ENCODE peak calls at places on chromosomes 12 and 14, in five cellular contexts. H, Z, R, F and Y are unnamed samples.

GRCh38 chr12:8948711-8949524 is 527 bp downstream of the M6PR start:
- DNase-seq in R (no peak), Z (peak), H (no peak), F (no peak), Y (no peak)

GRCh38 chr14:66216763-66217162 is 269.4 kb upstream of the CCDC196 start:
- DNase-seq in Z (no peak), F (no peak), R (no peak), H (no peak), Y (no peak)

GRCh38 chr12:53212931-53213330 is 5.9 kb upstream of the ITGB7 start:
- DNase-seq in H (no peak), Z (no peak), F (no peak), R (no peak), Y (no peak)

GRCh38 chr14:102917469-102918211 is 4.8 kb upstream of the AMN start:
- DNase-seq in Z (peak), F (peak), H (peak), R (no peak), Y (peak)

GRCh38 chr12:27244680-27245005 is 557 bp downstream of the STK38L start:
- DNase-seq in Z (no peak), R (no peak), H (no peak), F (no peak), Y (no peak)

GRCh38 chr12:109268896-109269295 is 40.2 kb downstream of the FOXN4 start:
- DNase-seq in R (no peak), H (no peak), F (no peak), Z (no peak), Y (no peak)

GRCh38 chr12:106321139-106321850 is 18.8 kb downstream of the TCP11L2 start:
- DNase-seq in F (no peak), Z (no peak), H (peak), R (no peak), Y (no peak)

GRCh38 chr14:105774001-105774400 is 247.6 kb downstream of the TMEM121 start:
- DNase-seq in F (no peak), H (no peak), R (no peak), Z (no peak), Y (no peak)

GRCh38 chr12:19972325-19973288 is 395.7 kb upstream of the PDE3A start:
- DNase-seq in H (no peak), Z (peak), R (no peak), F (no peak), Y (no peak)

GRCh38 chr12:19970826-19971225 is 397.5 kb upstream of the PDE3A start:
- DNase-seq in H (no peak), Z (peak), F (no peak), R (no peak), Y (no peak)

GRCh38 chr12:19971881-19972280 is 396.5 kb upstream of the PDE3A start:
- DNase-seq in R (no peak), F (no peak), H (no peak), Z (no peak), Y (no peak)

GRCh38 chr12:19970116-19970515 is 398.2 kb upstream of the PDE3A start:
- DNase-seq in H (no peak), R (no peak), F (no peak), Z (peak), Y (no peak)

DNA sequence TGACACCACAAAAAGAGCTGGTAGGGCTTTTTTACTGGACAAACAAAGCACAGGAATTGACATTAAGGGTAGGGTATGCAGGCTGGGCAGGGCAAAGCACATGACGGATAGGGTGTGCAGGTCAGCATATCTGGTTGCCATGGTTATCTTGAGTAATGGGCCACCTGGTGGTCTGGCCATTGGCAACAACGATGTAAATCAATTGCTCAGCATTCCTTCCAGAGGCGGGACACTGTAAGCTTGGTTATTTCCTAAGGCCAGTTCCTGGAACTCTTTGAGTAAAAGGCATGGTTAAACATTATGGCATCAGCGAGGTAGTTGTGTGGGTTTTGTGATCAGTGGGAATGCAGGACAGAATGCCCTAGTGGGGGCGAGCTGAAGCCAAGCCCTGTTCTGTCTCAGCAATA is 396.9 kb upstream of the PDE3A start:
- DNase-seq in F (peak), R (no peak), H (no peak), Z (peak), Y (no peak)
- TF ChIP-seq CTCF in F (no peak), R (no peak), H (no peak), Z (no peak), Y (no peak)

GRCh38 chr12:20798561-20798960 is 11.9 kb upstream of the SLCO1B3 start:
- DNase-seq in F (no peak), R (no peak), H (no peak), Z (peak), Y (no peak)
- TF ChIP-seq CTCF in F (peak), R (peak), H (peak), Z (peak), Y (peak)

GRCh38 chr12:40222247-40222646 is 2.5 kb upstream of the LRRK2 start:
- DNase-seq in R (no peak), H (no peak), F (no peak), Z (no peak), Y (no peak)

GRCh38 chr12:40225984-40226602 is 1.3 kb downstream of the LRRK2 start:
- DNase-seq in F (no peak), Z (no peak), R (no peak), H (no peak), Y (no peak)

GRCh38 chr12:40225337-40225983 is 663 bp downstream of the LRRK2 start:
- DNase-seq in F (no peak), H (no peak), R (no peak), Z (no peak), Y (no peak)

GRCh38 chr12:40226652-40227051 is 1.9 kb downstream of the LRRK2 start:
- DNase-seq in Z (peak), F (no peak), H (peak), R (no peak), Y (no peak)

DNA sequence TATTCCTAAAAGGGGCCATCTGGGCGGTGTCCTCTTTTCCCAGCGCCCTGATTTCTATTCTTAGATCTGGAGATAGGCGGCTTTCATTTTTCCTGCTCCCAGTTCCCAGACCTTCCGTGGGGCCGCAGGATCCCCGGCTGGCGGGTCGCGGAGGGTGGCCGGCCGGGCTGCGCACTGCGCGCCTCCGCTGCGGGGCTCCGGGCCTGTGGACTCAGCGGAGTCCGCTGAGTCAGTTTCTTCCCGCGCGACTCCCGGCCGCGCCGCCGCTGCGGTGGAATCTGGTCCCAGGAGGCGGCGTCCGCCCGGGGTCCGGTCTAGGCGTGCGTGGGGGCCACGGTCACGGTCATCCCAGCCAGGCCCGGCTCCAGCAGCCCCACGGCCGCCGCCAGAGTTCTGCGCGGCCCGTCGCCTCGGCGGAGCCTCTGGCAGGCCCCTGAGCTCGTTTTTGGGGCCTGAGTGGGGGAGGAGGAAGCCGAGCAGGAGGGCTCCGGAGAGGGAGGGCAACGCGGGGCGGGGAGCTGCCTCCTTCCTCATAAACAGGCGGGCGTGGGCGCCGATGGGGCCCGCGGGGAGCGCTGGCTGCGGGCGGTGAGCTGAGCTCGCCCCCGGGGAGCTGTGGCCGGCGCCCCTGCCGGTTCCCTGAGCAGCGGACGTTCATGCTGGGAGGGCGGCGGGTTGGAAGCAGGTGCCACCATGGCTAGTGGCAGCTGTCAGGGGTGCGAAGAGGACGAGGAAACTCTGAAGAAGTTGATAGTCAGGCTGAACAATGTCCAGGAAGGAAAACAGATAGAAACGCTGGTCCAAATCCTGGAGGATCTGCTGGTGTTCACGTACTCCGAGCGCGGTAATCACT is at the start of gene LRRK2:
- DNase-seq in H (peak), R (peak), Z (peak), F (peak), Y (peak)
- TF ChIP-seq CTCF in H (no peak), R (no peak), Z (no peak), F (no peak), Y (no peak)

GRCh38 chr12:48770756-48771155 is 18.1 kb downstream of the ADCY6 start:
- DNase-seq in F (no peak), R (no peak), H (no peak), Z (no peak), Y (no peak)
- TF ChIP-seq CTCF in F (no peak), R (no peak), H (no peak), Z (no peak), Y (no peak)

GRCh38 chr12:61991663-61992062 is 268.5 kb upstream of the USP15 start:
- DNase-seq in R (no peak), Z (no peak), H (no peak), F (no peak), Y (no peak)

GRCh38 chr12:61996717-61997116 is 263.5 kb upstream of the USP15 start:
- DNase-seq in F (no peak), H (no peak), Z (no peak), R (no peak), Y (no peak)

GRCh38 chr12:61993734-61994345 is 266.4 kb upstream of the USP15 start:
- DNase-seq in Z (no peak), H (no peak), F (no peak), R (no peak), Y (no peak)
- TF ChIP-seq CTCF in Z (peak), H (no peak), F (peak), R (no peak), Y (peak)

GRCh38 chr14:22558221-22558913 is 30.7 kb downstream of the DAD1 start:
- DNase-seq in R (no peak), F (peak), H (no peak), Z (no peak), Y (no peak)
- TF ChIP-seq CTCF in R (no peak), F (peak), H (no peak), Z (peak), Y (no peak)

GRCh38 chr12:90280033-90280432 is 571.4 kb upstream of the ATP2B1 start:
- DNase-seq in F (no peak), R (no peak), Z (peak), H (no peak), Y (no peak)

GRCh38 chr12:90275088-90275487 is 566.5 kb upstream of the ATP2B1 start:
- DNase-seq in H (no peak), F (no peak), Z (no peak), R (no peak), Y (no peak)

GRCh38 chr12:90268574-90268973 is 559.9 kb upstream of the ATP2B1 start:
- DNase-seq in F (no peak), R (no peak), Z (no peak), H (no peak), Y (no peak)

DNA sequence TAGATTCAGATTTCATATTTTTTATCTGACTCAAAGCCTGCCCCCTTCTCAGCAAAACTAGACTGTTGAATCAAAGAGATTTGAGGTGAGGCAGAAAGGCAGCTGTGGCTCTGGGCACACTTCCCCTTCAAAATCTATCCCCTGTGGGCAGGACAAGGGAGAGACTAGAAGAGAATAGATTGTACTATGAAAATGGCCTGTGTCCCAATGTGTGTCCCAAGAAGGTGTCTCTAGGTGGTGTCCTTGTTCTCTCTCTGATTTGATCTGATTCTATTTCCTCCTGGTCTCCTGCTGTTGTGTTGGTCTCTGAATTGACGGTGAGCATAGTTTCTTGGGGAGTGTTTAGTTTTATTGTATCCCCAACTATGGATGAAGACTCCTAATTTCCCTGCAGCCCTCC is 565.8 kb upstream of the ATP2B1 start:
- DNase-seq in Z (no peak), F (no peak), H (no peak), R (no peak), Y (no peak)
- TF ChIP-seq CTCF in Z (no peak), F (no peak), H (no peak), R (no peak), Y (no peak)